ENCODE peak calls at places on chromosomes 5 and 9, in five cellular contexts. L, R, D, C and W are unnamed samples.

GRCh38 chr9:130027533-130028370 is 15.2 kb downstream of the FNBP1 start:
- DNase-seq in L (no peak), R (no peak), D (no peak), C (no peak), W (peak)

GRCh38 chr9:98146101-98146991 is 27.3 kb upstream of the TRIM14 start:
- DNase-seq in L (peak), R (peak), D (no peak), C (peak), W (no peak)

GRCh38 chr5:55222061-55222818 is 4.9 kb downstream of the MCIDAS start:
- DNase-seq in L (no peak), R (no peak), D (no peak), C (no peak), W (no peak)

GRCh38 chr5:84191296-84191695 is 193.4 kb downstream of the EDIL3 start:
- DNase-seq in L (peak), R (peak), D (no peak), C (no peak), W (no peak)

GRCh38 chr5:128782446-128782845 is 182.8 kb upstream of the SLC27A6 start:
- DNase-seq in L (peak), R (peak), D (peak), C (peak), W (no peak)

GRCh38 chr5:91219803-91220371 is 163.2 kb downstream of the ARRDC3 start:
- DNase-seq in L (peak), R (no peak), D (no peak), C (no peak), W (no peak)

GRCh38 chr9:38687389-38687842 is 32.5 kb downstream of the FAM240B start:
- DNase-seq in L (no peak), R (peak), D (peak), C (no peak), W (no peak)

GRCh38 chr9:121059998-121060636 is 10.0 kb upstream of the C5 start:
- DNase-seq in L (peak), R (peak), D (no peak), C (peak), W (no peak)

GRCh38 chr9:113355197-113355596 is 5.9 kb downstream of the BSPRY start:
- DNase-seq in L (peak), R (peak), D (no peak), C (no peak), W (no peak)

GRCh38 chr9:35771079-35771441 is 17.0 kb upstream of the MSMP start:
- DNase-seq in L (no peak), R (no peak), D (peak), C (no peak), W (no peak)

DNA sequence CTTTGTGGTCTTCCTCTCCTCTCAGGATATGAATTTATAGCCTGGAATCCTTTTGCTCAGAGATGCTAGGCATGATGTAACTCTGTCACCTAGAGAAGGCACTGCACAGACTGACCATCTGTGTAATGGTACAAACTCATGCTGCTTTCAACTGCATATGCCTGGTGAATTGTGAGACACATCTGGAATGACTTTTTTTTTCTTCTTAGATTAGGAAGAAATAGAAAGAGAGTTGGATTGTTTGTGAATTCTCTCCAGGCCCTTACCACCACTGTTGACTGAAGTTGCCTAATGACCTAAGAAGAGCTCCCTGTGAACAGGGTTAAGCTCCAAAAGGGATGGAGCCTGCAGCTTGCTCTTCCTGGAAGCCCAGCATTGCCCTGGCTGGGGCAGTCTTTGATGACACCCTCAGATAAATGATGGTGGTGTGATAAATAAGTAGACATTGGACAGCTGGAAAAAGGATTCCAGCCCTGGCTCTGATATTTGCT is 47.8 kb upstream of the TRIM32 start:
- DNase-seq in L (peak), R (peak), D (no peak), C (no peak), W (no peak)
- H3K4me3 ChIP-seq in L (no peak), R (no peak), D (no peak), C (no peak), W (no peak)

GRCh38 chr9:7266911-7267555 is 509.3 kb downstream of the KDM4C start:
- DNase-seq in L (no peak), R (peak), D (no peak), C (no peak), W (no peak)
- TF ChIP-seq CTCF in L (no peak), R (no peak), D (no peak), C (no peak), W (no peak)

GRCh38 chr5:167644619-167645018 is 646.8 kb upstream of the WWC1 start:
- DNase-seq in L (peak), R (no peak), D (no peak), C (no peak), W (no peak)
- H3K4me3 ChIP-seq in L (no peak), R (no peak), D (no peak), C (no peak), W (no peak)

GRCh38 chr5:111072949-111073682 is 1.6 kb downstream of the TSLP start:
- DNase-seq in L (no peak), R (peak), D (peak), C (peak), W (peak)
- TF ChIP-seq CTCF in L (no peak), R (no peak), D (no peak), C (no peak), W (no peak)

GRCh38 chr5:81850932-81851331 is 100.0 kb upstream of the SSBP2 start:
- DNase-seq in L (no peak), R (peak), D (no peak), C (no peak), W (no peak)
- H3K4me3 ChIP-seq in L (no peak), R (no peak), D (peak), C (no peak), W (peak)

GRCh38 chr9:134839441-134840125 is 41.0 kb upstream of the FCN2 start:
- DNase-seq in L (no peak), R (no peak), D (peak), C (no peak), W (no peak)
- TF ChIP-seq CTCF in L (no peak), R (peak), D (no peak), C (no peak), W (no peak)

GRCh38 chr5:72178910-72179815 is 71.9 kb downstream of the MAP1B start:
- DNase-seq in L (peak), R (peak), D (peak), C (peak), W (peak)
- H3K4me3 ChIP-seq in L (peak), R (no peak), D (peak), C (no peak), W (peak)